ENCODE peak calls at places on chromosomes 3 and 15, in five cellular contexts. I, G, E, V and C are unnamed samples.

GRCh38 chr15:57595011-57595866 is 3.5 kb downstream of the MYZAP start:
- DNase-seq in I (no peak), G (no peak), E (no peak), V (no peak), C (no peak)

GRCh38 chr3:140247775-140248174 is 312.8 kb downstream of the CLSTN2 start:
- DNase-seq in I (peak), G (peak), E (no peak), V (no peak), C (no peak)

GRCh38 chr15:33448961-33449611 is 138.3 kb downstream of the RYR3 start:
- DNase-seq in I (no peak), G (no peak), E (no peak), V (no peak), C (no peak)

GRCh38 chr3:65979731-65980130 is 59.0 kb downstream of the MAGI1 start:
- DNase-seq in I (peak), G (peak), E (no peak), V (no peak), C (peak)

GRCh38 chr3:177596822-177597271 is 399.6 kb upstream of the TBL1XR1 start:
- DNase-seq in I (no peak), G (peak), E (no peak), V (no peak), C (no peak)

GRCh38 chr15:69061414-69061842 is 46.9 kb downstream of the NOX5 start:
- DNase-seq in I (no peak), G (no peak), E (no peak), V (no peak), C (no peak)

GRCh38 chr15:64180235-64180824 is 17.5 kb upstream of the PPIB start:
- DNase-seq in I (no peak), G (no peak), E (no peak), V (no peak), C (no peak)

GRCh38 chr3:193789455-193789854 is 196.4 kb downstream of the OPA1 start:
- DNase-seq in I (no peak), G (no peak), E (no peak), V (no peak), C (no peak)

GRCh38 chr15:51750186-51750585 is 1.2 kb upstream of the TMOD2 start:
- DNase-seq in I (no peak), G (no peak), E (no peak), V (no peak), C (no peak)

GRCh38 chr3:120425877-120426276 is 24.9 kb downstream of the FSTL1 start:
- DNase-seq in I (peak), G (peak), E (no peak), V (no peak), C (peak)